ENCODE peak calls at places on chromosomes 3 and 15, in five cellular contexts. Z is psoas muscle, R is brain microvascular endothelial cell, C is left lung, Q is HepG2. M is an unnamed sample.

GRCh38 chr3:124881976-124882697 is 5.0 kb downstream of the ITGB5 start:
- DNase-seq in R (no peak), Q (no peak), Z (no peak), C (no peak), M (no peak)

GRCh38 chr3:82376883-82377282 is 615.4 kb upstream of the GBE1 start:
- DNase-seq in R (no peak), Z (no peak), C (no peak), Q (no peak), M (no peak)

GRCh38 chr3:71779674-71780377 is 5.1 kb downstream of the PROK2 start:
- DNase-seq in Z (no peak), Q (no peak), R (no peak), C (no peak), M (no peak)

GRCh38 chr15:89758981-89759380 is 7.9 kb upstream of the MESP1 start:
- DNase-seq in R (no peak), C (no peak), Z (no peak), Q (no peak), M (no peak)

GRCh38 chr3:50339485-50340196 is 995 bp downstream of the RASSF1 start:
- DNase-seq in Z (no peak), R (peak), C (no peak), Q (no peak), M (no peak)

GRCh38 chr15:88894819-88895767 is at the start of gene HAPLN3:
- DNase-seq in R (peak), Q (no peak), Z (no peak), C (peak), M (no peak)

GRCh38 chr3:172675371-172676193 is 35.3 kb downstream of the NCEH1 start:
- DNase-seq in C (no peak), R (peak), Q (peak), Z (no peak), M (no peak)

GRCh38 chr3:58042947-58043707 is 34.9 kb downstream of the FLNB start:
- DNase-seq in Q (no peak), R (no peak), Z (no peak), C (no peak), M (no peak)

GRCh38 chr15:91919014-91919534 is 65.6 kb downstream of the SLCO3A1 start:
- DNase-seq in R (no peak), Q (no peak), Z (no peak), C (no peak), M (peak)

GRCh38 chr15:87752250-87752951 is 504.1 kb downstream of the NTRK3 start:
- DNase-seq in R (peak), C (no peak), Q (no peak), Z (no peak), M (no peak)

GRCh38 chr15:69074011-69074842 is 59.7 kb downstream of the NOX5 start:
- DNase-seq in Q (peak), C (peak), Z (peak), R (peak), M (peak)

GRCh38 chr3:185152433-185153169 is at the start of gene C3orf70:
- DNase-seq in Q (no peak), C (peak), R (peak), Z (peak), M (peak)

GRCh38 chr3:169871129-169871886 is 1.6 kb upstream of the LRRC31 start:
- DNase-seq in Z (no peak), R (no peak), Q (no peak), C (no peak), M (no peak)

GRCh38 chr15:47384316-47384715 is 333.0 kb upstream of the SEMA6D start:
- DNase-seq in Z (no peak), Q (no peak), R (peak), C (peak), M (no peak)

GRCh38 chr3:13498354-13499060 is 18.4 kb downstream of the HDAC11 start:
- DNase-seq in Q (no peak), C (no peak), R (no peak), Z (peak), M (no peak)

GRCh38 chr3:141498592-141499223 is 11.9 kb downstream of the RASA2 start:
- DNase-seq in R (no peak), Q (no peak), Z (no peak), C (no peak), M (no peak)

GRCh38 chr3:180409170-180409569 is 192.8 kb upstream of the TTC14 start:
- DNase-seq in R (no peak), Q (no peak), Z (no peak), C (no peak), M (no peak)

GRCh38 chr3:149152420-149152819 is 23.0 kb downstream of the HPS3 start:
- DNase-seq in C (no peak), Z (no peak), R (peak), Q (no peak), M (no peak)

GRCh38 chr3:114565201-114565600 is 271.4 kb downstream of the TIGIT start:
- DNase-seq in Q (no peak), C (no peak), R (no peak), Z (peak), M (no peak)

GRCh38 chr15:32113224-32113623 is 82.9 kb downstream of the CHRNA7 start:
- DNase-seq in C (no peak), Z (no peak), R (no peak), Q (peak), M (no peak)

GRCh38 chr15:47566610-47567009 is 150.7 kb upstream of the SEMA6D start:
- DNase-seq in Z (no peak), R (no peak), C (no peak), Q (no peak), M (no peak)

GRCh38 chr3:190032924-190033323 is 87.8 kb downstream of the P3H2 start:
- DNase-seq in Q (no peak), R (no peak), Z (no peak), C (no peak), M (no peak)

GRCh38 chr15:78054518-78054917 is 23.0 kb downstream of the TBC1D2B start:
- DNase-seq in R (no peak), Z (no peak), Q (no peak), C (no peak), M (no peak)

GRCh38 chr3:55484191-55484644 is 2.9 kb downstream of the WNT5A start:
- DNase-seq in Z (peak), R (no peak), C (no peak), Q (no peak), M (no peak)

GRCh38 chr3:142259359-142259758 is 34.0 kb upstream of the GK5 start:
- DNase-seq in Q (no peak), C (no peak), R (no peak), Z (no peak), M (no peak)

GRCh38 chr3:109643590-109643989 is 306.2 kb upstream of the DPPA4 start:
- DNase-seq in R (peak), Z (no peak), C (no peak), Q (peak), M (no peak)

GRCh38 chr3:162936706-162937105 is 1440.1 kb downstream of the OTOL1 start:
- DNase-seq in R (no peak), Q (no peak), C (no peak), Z (no peak), M (no peak)

GRCh38 chr15:63906266-63906584 is 72.5 kb upstream of the HERC1 start:
- DNase-seq in Z (no peak), R (no peak), C (no peak), Q (no peak), M (no peak)
- H3K27ac ChIP-seq in Z (peak), R (no peak), C (peak), Q (no peak), M (no peak)

DNA sequence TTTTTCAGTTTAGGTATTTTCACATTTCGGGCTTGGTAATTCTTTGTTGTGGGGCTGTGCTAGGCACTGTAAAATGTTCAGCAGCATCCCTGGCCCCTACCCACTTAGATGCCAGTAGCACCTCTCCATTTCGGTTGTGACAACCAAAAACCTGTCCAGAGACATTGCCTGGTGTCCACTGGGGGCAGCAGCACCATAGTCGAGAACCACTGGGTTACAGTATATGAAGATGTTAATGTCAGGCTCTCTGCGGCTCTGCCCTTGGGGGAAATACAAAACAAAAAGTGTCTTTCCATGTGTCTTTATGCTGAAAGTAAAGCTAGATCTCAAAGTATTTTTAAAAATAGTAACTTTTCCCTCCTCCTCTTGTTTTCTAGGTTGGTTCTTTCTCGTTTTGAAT is 177.2 kb downstream of the ITPR1 start:
- DNase-seq in C (no peak), R (peak), Z (no peak), Q (peak), M (no peak)
- TF ChIP-seq CTCF in C (peak), R (peak), Z (no peak), Q (peak), M (no peak)

DNA sequence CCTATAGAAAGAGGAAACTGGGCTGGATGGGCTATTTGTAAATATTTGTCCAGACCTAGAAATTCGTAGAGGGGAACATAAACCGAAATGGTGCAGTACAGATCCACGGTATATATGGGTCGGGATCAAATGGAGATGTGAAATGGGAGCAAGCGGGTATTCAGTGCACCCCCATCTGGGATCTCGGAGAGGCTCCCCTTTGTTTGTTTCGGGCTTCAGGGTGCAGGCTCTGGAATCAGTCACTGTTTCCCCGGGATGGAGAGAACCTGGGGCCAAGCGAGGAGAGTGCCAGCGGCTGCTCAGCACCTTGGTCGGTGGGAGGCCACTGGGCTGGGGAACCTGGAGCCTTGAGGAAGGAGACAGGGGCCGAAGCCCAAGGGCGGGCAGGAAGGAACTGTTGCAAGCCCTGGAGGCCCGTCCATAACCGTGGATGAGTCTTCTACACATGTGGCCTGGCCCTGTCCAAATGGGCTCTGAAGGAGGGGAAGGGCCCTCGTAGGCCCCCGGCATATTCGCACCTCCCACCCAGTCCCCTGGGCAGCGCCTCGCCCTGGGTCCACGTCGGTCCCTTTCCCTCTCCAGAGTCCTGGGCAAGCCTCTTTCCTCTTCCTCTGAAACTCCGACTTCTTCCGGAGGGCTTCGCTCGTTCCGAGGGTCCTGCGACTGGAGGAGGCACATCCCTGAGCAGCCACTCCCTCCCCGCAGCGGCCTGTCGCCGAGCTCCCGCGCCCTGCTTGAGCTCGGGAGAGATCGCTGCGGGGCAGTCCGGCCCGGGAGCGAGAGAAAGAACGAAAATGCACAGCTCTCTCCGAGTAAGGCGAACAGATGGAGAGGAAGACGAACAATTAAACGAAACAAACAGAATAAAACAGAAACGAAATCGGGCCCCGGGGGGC is 3.0 kb downstream of the ISL2 start:
- DNase-seq in Q (no peak), Z (no peak), R (no peak), C (peak), M (no peak)
- H3K4me3 ChIP-seq in Q (peak), Z (peak), R (no peak), C (peak), M (peak)

DNA sequence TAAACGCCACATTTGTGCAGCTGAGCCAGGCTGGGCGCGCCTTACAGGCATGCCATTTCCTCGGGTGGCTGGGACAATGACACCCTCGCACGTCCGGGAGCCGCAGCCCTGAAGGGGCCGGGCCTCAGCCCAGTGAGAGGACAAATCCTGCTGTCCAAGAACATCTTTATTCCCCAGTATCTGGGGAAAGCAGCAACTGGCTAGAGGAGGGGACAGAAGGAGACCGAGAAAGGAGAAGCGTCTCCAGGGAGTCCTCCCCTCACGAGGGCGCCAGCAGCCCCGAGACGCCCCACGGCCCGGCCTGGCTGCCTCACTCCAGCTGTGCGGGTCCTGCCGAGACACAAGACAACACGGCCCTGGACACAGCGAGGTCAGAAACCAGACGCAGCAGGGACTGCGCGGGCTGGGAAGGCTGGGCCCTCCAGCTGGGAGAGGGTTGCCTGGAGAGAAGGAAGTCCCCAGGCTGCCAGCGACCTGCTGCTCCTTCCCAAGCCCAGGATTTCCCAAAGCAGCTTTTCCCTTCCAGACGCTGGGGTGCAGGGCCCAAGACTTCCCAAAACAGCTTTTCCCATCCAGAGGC is 130.2 kb downstream of the CHSY1 start:
- DNase-seq in Z (peak), C (peak), Q (no peak), R (peak), M (no peak)
- H3K27ac ChIP-seq in Z (peak), C (peak), Q (no peak), R (peak), M (peak)

GRCh38 chr3:36210840-36211655 is 169.3 kb upstream of the STAC start:
- DNase-seq in R (no peak), Q (no peak), C (no peak), Z (no peak), M (no peak)
- TF ChIP-seq CTCF in R (no peak), Q (no peak), C (no peak), Z (no peak), M (no peak)